ENCODE peak calls at places on chromosomes 11 and 22, in ten cellular contexts. One of them, this sample, is unnamed.

GRCh38 chr11:111944139-111944538 is 7.0 kb downstream of the DIXDC1 start:
- DNase-seq in right cardiac atrium: no peak
- DNase-seq in transverse colon: no peak
- DNase-seq in prostate gland: peak; percentile 68
- DNase-seq in fibroblast of lung: peak; percentile 67
- DNase-seq in GM23338: peak; percentile 52
- DNase-seq in thoracic aorta: no peak
- DNase-seq in kidney: no peak
- DNase-seq in PC-3: peak; percentile 37
- DNase-seq in colonic mucosa: no peak
- DNase-seq in this sample: no peak

GRCh38 chr11:130431806-130432205 is 3.4 kb upstream of the ADAMTS8 start:
- DNase-seq in kidney: no peak
- DNase-seq in right cardiac atrium: no peak
- DNase-seq in fibroblast of lung: peak; percentile 71
- DNase-seq in colonic mucosa: no peak
- DNase-seq in PC-3: peak; percentile 45
- DNase-seq in prostate gland: no peak
- DNase-seq in GM23338: no peak
- DNase-seq in transverse colon: no peak
- DNase-seq in thoracic aorta: no peak
- DNase-seq in this sample: no peak

GRCh38 chr11:22479133-22479690 is 141.0 kb downstream of the SLC17A6 start:
- DNase-seq in GM23338: no peak
- DNase-seq in colonic mucosa: no peak
- DNase-seq in transverse colon: no peak
- DNase-seq in right cardiac atrium: no peak
- DNase-seq in fibroblast of lung: peak; percentile 14
- DNase-seq in prostate gland: no peak
- DNase-seq in thoracic aorta: no peak
- DNase-seq in PC-3: no peak
- DNase-seq in kidney: no peak
- DNase-seq in this sample: no peak

GRCh38 chr11:61507962-61508824 is at the start of gene LRRC10B:
- DNase-seq in transverse colon: peak; percentile 85
- DNase-seq in colonic mucosa: peak; percentile 84
- DNase-seq in kidney: no peak
- DNase-seq in thoracic aorta: no peak
- DNase-seq in fibroblast of lung: no peak
- DNase-seq in prostate gland: no peak
- DNase-seq in PC-3: no peak
- DNase-seq in GM23338: peak; percentile 95
- DNase-seq in right cardiac atrium: no peak
- DNase-seq in this sample: peak; percentile 71

GRCh38 chr11:62909107-62909894 is 11.9 kb downstream of the CHRM1 start:
- DNase-seq in GM23338: peak; percentile 99
- DNase-seq in transverse colon: peak; percentile 85
- DNase-seq in thoracic aorta: no peak
- DNase-seq in prostate gland: peak; percentile 97
- DNase-seq in kidney: peak; percentile 90
- DNase-seq in colonic mucosa: peak; percentile 91
- DNase-seq in right cardiac atrium: peak; percentile 79
- DNase-seq in fibroblast of lung: peak; percentile 50
- DNase-seq in PC-3: peak; percentile 81
- DNase-seq in this sample: peak; percentile 82

GRCh38 chr11:116513894-116514293 is 258.9 kb downstream of the BUD13 start:
- DNase-seq in transverse colon: peak; percentile 46
- DNase-seq in GM23338: peak; percentile 83
- DNase-seq in fibroblast of lung: peak; percentile 3
- DNase-seq in thoracic aorta: no peak
- DNase-seq in colonic mucosa: peak; percentile 59
- DNase-seq in kidney: no peak
- DNase-seq in right cardiac atrium: no peak
- DNase-seq in PC-3: peak; percentile 63
- DNase-seq in prostate gland: no peak
- DNase-seq in this sample: no peak

GRCh38 chr11:61598886-61599868 is 18.3 kb upstream of the SYT7 start:
- DNase-seq in colonic mucosa: no peak
- DNase-seq in fibroblast of lung: peak; percentile 81
- DNase-seq in PC-3: peak; percentile 44
- DNase-seq in thoracic aorta: no peak
- DNase-seq in GM23338: peak; percentile 71
- DNase-seq in transverse colon: no peak
- DNase-seq in right cardiac atrium: peak; percentile 48
- DNase-seq in kidney: no peak
- DNase-seq in prostate gland: no peak
- DNase-seq in this sample: no peak

GRCh38 chr22:17700778-17701177 is 62.2 kb downstream of the BCL2L13 start:
- DNase-seq in fibroblast of lung: no peak
- DNase-seq in thoracic aorta: no peak
- DNase-seq in right cardiac atrium: no peak
- DNase-seq in PC-3: no peak
- DNase-seq in transverse colon: no peak
- DNase-seq in GM23338: peak; percentile 41
- DNase-seq in prostate gland: no peak
- DNase-seq in kidney: no peak
- DNase-seq in colonic mucosa: no peak
- DNase-seq in this sample: no peak

DNA sequence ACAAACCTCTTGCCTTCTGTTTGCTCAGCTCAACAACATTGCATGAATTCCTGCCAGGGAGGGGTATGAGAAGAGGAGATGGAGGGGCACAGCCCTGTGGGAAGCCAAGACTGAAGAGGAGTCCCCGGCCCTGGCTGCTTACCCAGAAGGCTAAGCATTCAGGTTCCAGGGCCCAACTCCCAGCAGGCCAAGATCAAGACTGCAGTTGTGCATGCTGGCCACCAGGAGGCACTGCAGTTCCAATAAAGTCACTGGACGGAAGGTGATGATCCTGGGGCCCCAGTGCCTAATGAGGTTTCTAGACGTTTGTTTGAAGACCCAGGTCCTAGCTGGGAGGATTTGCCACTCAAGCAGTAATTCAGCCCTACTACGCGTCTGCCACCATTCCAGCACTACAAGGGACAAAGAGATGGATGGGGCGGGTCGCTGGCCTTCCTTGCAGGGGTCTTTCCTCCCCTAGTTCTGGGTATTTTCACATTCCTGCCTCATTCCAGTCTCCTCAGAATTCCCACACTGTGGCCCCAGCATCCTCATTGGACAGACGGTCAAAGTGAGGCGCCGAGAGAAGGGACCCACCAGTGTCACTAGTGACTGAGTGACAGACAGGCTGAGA is 23.6 kb downstream of the ALX4 start:
- DNase-seq in fibroblast of lung: peak; percentile 57
- DNase-seq in GM23338: peak; percentile 93
- DNase-seq in thoracic aorta: no peak
- DNase-seq in prostate gland: no peak
- DNase-seq in right cardiac atrium: no peak
- DNase-seq in colonic mucosa: peak; percentile 33
- DNase-seq in kidney: no peak
- DNase-seq in transverse colon: peak; percentile 41
- DNase-seq in PC-3: peak; percentile 70
- DNase-seq in this sample: peak; percentile 59
- H3K4me1 ChIP-seq in fibroblast of lung: no peaks in the 10 kb centered on the region
- H3K4me1 ChIP-seq in GM23338: no peaks in the 10 kb centered on the region
- H3K4me1 ChIP-seq in thoracic aorta: no peaks in the 10 kb centered on the region
- H3K4me1 ChIP-seq in prostate gland: no peaks in the 10 kb centered on the region
- H3K4me1 ChIP-seq in right cardiac atrium: no peaks in the 10 kb centered on the region
- H3K4me1 ChIP-seq in colonic mucosa: no peaks in the 10 kb centered on the region
- H3K4me1 ChIP-seq in kidney: no peaks in the 10 kb centered on the region
- H3K4me1 ChIP-seq in transverse colon: no peaks in the 10 kb centered on the region
- H3K4me1 ChIP-seq in PC-3: no peaks in the 10 kb centered on the region
- H3K4me1 ChIP-seq in this sample: no peaks in the 10 kb centered on the region

GRCh38 chr22:23234409-23235161 is 54.3 kb downstream of the BCR start:
- DNase-seq in GM23338: no peak
- DNase-seq in kidney: no peak
- DNase-seq in colonic mucosa: no peak
- DNase-seq in prostate gland: no peak
- DNase-seq in fibroblast of lung: no peak
- DNase-seq in right cardiac atrium: no peak
- DNase-seq in transverse colon: no peak
- DNase-seq in PC-3: no peak
- DNase-seq in thoracic aorta: no peak
- DNase-seq in this sample: no peak

GRCh38 chr22:23237201-23237798 is 57.0 kb downstream of the BCR start:
- DNase-seq in prostate gland: no peak
- DNase-seq in kidney: peak; percentile 89
- DNase-seq in transverse colon: peak; percentile 25
- DNase-seq in right cardiac atrium: peak; percentile 82
- DNase-seq in PC-3: no peak
- DNase-seq in fibroblast of lung: peak; percentile 67
- DNase-seq in colonic mucosa: no peak
- DNase-seq in thoracic aorta: no peak
- DNase-seq in GM23338: peak; percentile 63
- DNase-seq in this sample: no peak

GRCh38 chr22:23235425-23235824 is 55.1 kb downstream of the BCR start:
- DNase-seq in colonic mucosa: no peak
- DNase-seq in thoracic aorta: no peak
- DNase-seq in fibroblast of lung: no peak
- DNase-seq in GM23338: no peak
- DNase-seq in PC-3: peak; percentile 12
- DNase-seq in kidney: no peak
- DNase-seq in prostate gland: no peak
- DNase-seq in right cardiac atrium: no peak
- DNase-seq in transverse colon: no peak
- DNase-seq in this sample: no peak

GRCh38 chr22:23236440-23237139 is 56.3 kb downstream of the BCR start:
- DNase-seq in thoracic aorta: no peak
- DNase-seq in kidney: no peak
- DNase-seq in prostate gland: no peak
- DNase-seq in fibroblast of lung: no peak
- DNase-seq in PC-3: no peak
- DNase-seq in right cardiac atrium: no peak
- DNase-seq in colonic mucosa: no peak
- DNase-seq in transverse colon: no peak
- DNase-seq in GM23338: no peak
- DNase-seq in this sample: no peak

DNA sequence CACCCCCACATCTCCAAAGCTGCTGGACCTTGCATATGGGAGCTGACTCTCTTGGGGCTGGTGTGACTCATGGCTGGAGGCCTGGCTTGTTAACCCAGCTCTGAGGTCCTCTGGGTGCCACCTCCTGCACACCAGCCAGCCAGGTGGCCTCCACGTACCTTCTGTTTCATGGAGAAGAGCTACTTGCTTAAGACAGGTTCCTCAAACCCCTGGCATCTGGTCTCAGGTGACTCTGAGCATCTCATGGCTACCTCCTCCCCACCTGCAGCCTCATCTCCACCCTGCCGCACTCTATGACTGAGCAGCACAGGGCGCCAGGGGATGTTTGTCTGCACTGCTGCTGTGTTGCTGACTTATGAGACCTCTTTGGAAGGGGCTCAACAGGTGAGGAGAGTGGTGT is 55.7 kb downstream of the BCR start:
- DNase-seq in kidney: no peak
- DNase-seq in GM23338: no peak
- DNase-seq in PC-3: no peak
- DNase-seq in thoracic aorta: no peak
- DNase-seq in prostate gland: no peak
- DNase-seq in colonic mucosa: no peak
- DNase-seq in transverse colon: no peak
- DNase-seq in fibroblast of lung: no peak
- DNase-seq in right cardiac atrium: no peak
- DNase-seq in this sample: no peak
- H3K4me1 ChIP-seq in kidney: peaks cover 34% of the 10 kb centered on the region
- H3K4me1 ChIP-seq in GM23338: peaks cover 51% of the 10 kb centered on the region
- H3K4me1 ChIP-seq in PC-3: no peaks in the 10 kb centered on the region
- H3K4me1 ChIP-seq in thoracic aorta: peaks cover 32% of the 10 kb centered on the region
- H3K4me1 ChIP-seq in prostate gland: no peaks in the 10 kb centered on the region
- H3K4me1 ChIP-seq in colonic mucosa: no peaks in the 10 kb centered on the region
- H3K4me1 ChIP-seq in transverse colon: peaks cover 19% of the 10 kb centered on the region
- H3K4me1 ChIP-seq in fibroblast of lung: peaks cover 18% of the 10 kb centered on the region
- H3K4me1 ChIP-seq in right cardiac atrium: peaks cover 21% of the 10 kb centered on the region
- H3K4me1 ChIP-seq in this sample: peaks cover 61% of the 10 kb centered on the region

GRCh38 chr11:57776577-57776976 is 15.0 kb downstream of the CTNND1 start:
- DNase-seq in PC-3: peak; percentile 34
- DNase-seq in right cardiac atrium: no peak
- DNase-seq in colonic mucosa: no peak
- DNase-seq in transverse colon: no peak
- DNase-seq in fibroblast of lung: no peak
- DNase-seq in GM23338: no peak
- DNase-seq in kidney: no peak
- DNase-seq in prostate gland: no peak
- DNase-seq in thoracic aorta: no peak
- DNase-seq in this sample: no peak
- H3K4me1 ChIP-seq in PC-3: peaks cover 94% of the 10 kb centered on the region
- H3K4me1 ChIP-seq in right cardiac atrium: peaks cover 35% of the 10 kb centered on the region
- H3K4me1 ChIP-seq in colonic mucosa: peaks cover 32% of the 10 kb centered on the region
- H3K4me1 ChIP-seq in transverse colon: peaks cover 89% of the 10 kb centered on the region
- H3K4me1 ChIP-seq in fibroblast of lung: peaks cover 31% of the 10 kb centered on the region
- H3K4me1 ChIP-seq in GM23338: peaks cover 51% of the 10 kb centered on the region
- H3K4me1 ChIP-seq in kidney: peaks cover 71% of the 10 kb centered on the region
- H3K4me1 ChIP-seq in prostate gland: peaks cover 47% of the 10 kb centered on the region
- H3K4me1 ChIP-seq in thoracic aorta: peaks cover 75% of the 10 kb centered on the region
- H3K4me1 ChIP-seq in this sample: peaks cover 100% of the 10 kb centered on the region

GRCh38 chr11:86209806-86210657 is 34.5 kb upstream of the EED start:
- DNase-seq in thoracic aorta: no peak
- DNase-seq in fibroblast of lung: no peak
- DNase-seq in kidney: no peak
- DNase-seq in GM23338: no peak
- DNase-seq in right cardiac atrium: no peak
- DNase-seq in PC-3: no peak
- DNase-seq in prostate gland: no peak
- DNase-seq in transverse colon: no peak
- DNase-seq in colonic mucosa: no peak
- DNase-seq in this sample: no peak

GRCh38 chr11:86206296-86206695 is 38.3 kb upstream of the EED start:
- DNase-seq in prostate gland: no peak
- DNase-seq in thoracic aorta: no peak
- DNase-seq in fibroblast of lung: no peak
- DNase-seq in PC-3: no peak
- DNase-seq in colonic mucosa: no peak
- DNase-seq in transverse colon: no peak
- DNase-seq in right cardiac atrium: no peak
- DNase-seq in GM23338: no peak
- DNase-seq in kidney: no peak
- DNase-seq in this sample: no peak

GRCh38 chr11:86207413-86207812 is 37.1 kb upstream of the EED start:
- DNase-seq in thoracic aorta: no peak
- DNase-seq in transverse colon: no peak
- DNase-seq in right cardiac atrium: no peak
- DNase-seq in prostate gland: no peak
- DNase-seq in kidney: no peak
- DNase-seq in GM23338: no peak
- DNase-seq in colonic mucosa: no peak
- DNase-seq in PC-3: no peak
- DNase-seq in fibroblast of lung: no peak
- DNase-seq in this sample: no peak

GRCh38 chr11:86210898-86211297 is 33.7 kb upstream of the EED start:
- DNase-seq in GM23338: no peak
- DNase-seq in PC-3: no peak
- DNase-seq in right cardiac atrium: no peak
- DNase-seq in fibroblast of lung: no peak
- DNase-seq in transverse colon: no peak
- DNase-seq in kidney: no peak
- DNase-seq in thoracic aorta: no peak
- DNase-seq in prostate gland: no peak
- DNase-seq in colonic mucosa: no peak
- DNase-seq in this sample: no peak

DNA sequence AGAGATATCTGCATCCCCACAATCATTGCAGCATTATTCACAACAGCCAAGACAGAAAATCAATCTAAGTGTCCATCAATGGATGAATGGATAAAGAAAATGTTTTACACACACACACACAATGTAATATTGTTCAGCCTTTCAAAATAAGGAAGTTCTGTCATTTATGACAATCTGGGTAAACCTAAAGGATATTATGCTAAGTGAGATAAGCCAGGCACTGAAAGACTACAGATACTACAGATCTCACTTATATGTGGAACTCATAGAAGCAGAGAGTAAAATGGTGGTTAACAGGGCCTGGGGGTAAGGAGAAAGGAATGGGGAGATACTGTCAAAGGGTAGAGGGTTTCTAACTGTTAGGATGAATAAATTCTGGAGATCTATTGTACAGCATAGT is 36.0 kb upstream of the EED start:
- DNase-seq in thoracic aorta: no peak
- DNase-seq in fibroblast of lung: no peak
- DNase-seq in kidney: no peak
- DNase-seq in right cardiac atrium: no peak
- DNase-seq in GM23338: no peak
- DNase-seq in colonic mucosa: no peak
- DNase-seq in transverse colon: no peak
- DNase-seq in prostate gland: no peak
- DNase-seq in PC-3: no peak
- DNase-seq in this sample: no peak
- H3K4me1 ChIP-seq in thoracic aorta: no peaks in the 10 kb centered on the region
- H3K4me1 ChIP-seq in fibroblast of lung: no peaks in the 10 kb centered on the region
- H3K4me1 ChIP-seq in kidney: no peaks in the 10 kb centered on the region
- H3K4me1 ChIP-seq in right cardiac atrium: no peaks in the 10 kb centered on the region
- H3K4me1 ChIP-seq in GM23338: no peaks in the 10 kb centered on the region
- H3K4me1 ChIP-seq in colonic mucosa: no peaks in the 10 kb centered on the region
- H3K4me1 ChIP-seq in transverse colon: no peaks in the 10 kb centered on the region
- H3K4me1 ChIP-seq in prostate gland: no peaks in the 10 kb centered on the region
- H3K4me1 ChIP-seq in PC-3: no peaks in the 10 kb centered on the region
- H3K4me1 ChIP-seq in this sample: peaks cover 7% of the 10 kb centered on the region